ENCODE peak calls at places on chromosome 15, in six cellular contexts. W, E, Q, F, R and J are unnamed samples.

GRCh38 chr15:76099388-76099787 is 39.6 kb downstream of the TMEM266 start:
- DNase-seq in W (no peak), E (peak), Q (no peak), F (no peak), R (no peak), J (no peak)

GRCh38 chr15:57245130-57245529 is 131.2 kb upstream of the CGNL1 start:
- DNase-seq in W (no peak), E (no peak), Q (no peak), F (no peak), R (no peak), J (no peak)

GRCh38 chr15:64151727-64152506 is at the start of gene SNX22:
- DNase-seq in W (no peak), E (no peak), Q (peak), F (no peak), R (no peak), J (peak)

GRCh38 chr15:91625506-91625905 is 228.0 kb upstream of the SLCO3A1 start:
- DNase-seq in W (no peak), E (no peak), Q (no peak), F (peak), R (no peak), J (no peak)

GRCh38 chr15:27672537-27672936 is 426.6 kb downstream of the OCA2 start:
- DNase-seq in W (no peak), E (no peak), Q (no peak), F (no peak), R (no peak), J (no peak)

GRCh38 chr15:34987182-34987488 is 952 bp downstream of the ZNF770 start:
- DNase-seq in W (no peak), E (peak), Q (no peak), F (no peak), R (no peak), J (no peak)

GRCh38 chr15:66497502-66498455 is at the start of gene SNAPC5:
- DNase-seq in W (peak), E (peak), Q (peak), F (peak), R (peak), J (peak)

GRCh38 chr15:99424978-99425665 is 140.7 kb upstream of the MEF2A start:
- DNase-seq in W (no peak), E (no peak), Q (peak), F (peak), R (no peak), J (no peak)

GRCh38 chr15:95690631-95691340 is 639.7 kb upstream of the NR2F2 start:
- DNase-seq in W (no peak), E (no peak), Q (no peak), F (peak), R (no peak), J (no peak)

GRCh38 chr15:98718426-98719168 is 70.3 kb downstream of the IGF1R start:
- DNase-seq in W (no peak), E (no peak), Q (no peak), F (no peak), R (no peak), J (no peak)

GRCh38 chr15:69997701-69998273 is 99.9 kb downstream of the TLE3 start:
- DNase-seq in W (peak), E (peak), Q (peak), F (peak), R (peak), J (no peak)

GRCh38 chr15:27499191-27499590 is 528.2 kb downstream of the GABRG3 start:
- DNase-seq in W (no peak), E (no peak), Q (no peak), F (no peak), R (no peak), J (no peak)

GRCh38 chr15:99429681-99430081 is 136.1 kb upstream of the MEF2A start:
- DNase-seq in W (no peak), E (no peak), Q (no peak), F (no peak), R (no peak), J (no peak)

GRCh38 chr15:35159170-35159569 is 74.1 kb upstream of the NANOGP8 start:
- DNase-seq in W (no peak), E (no peak), Q (no peak), F (no peak), R (no peak), J (no peak)

GRCh38 chr15:65189102-65189740 is 4.1 kb upstream of the CLPX start:
- DNase-seq in W (peak), E (peak), Q (peak), F (peak), R (peak), J (no peak)

GRCh38 chr15:79314811-79315210 is 3.9 kb downstream of the TMED3 start:
- DNase-seq in W (no peak), E (peak), Q (no peak), F (peak), R (no peak), J (no peak)

GRCh38 chr15:40696228-40696627 is 1.3 kb downstream of the RAD51 start:
- DNase-seq in W (no peak), E (no peak), Q (no peak), F (no peak), R (no peak), J (no peak)

GRCh38 chr15:81027200-81027599 is 26.5 kb downstream of the TLNRD1 start:
- DNase-seq in W (no peak), E (peak), Q (no peak), F (peak), R (peak), J (no peak)

GRCh38 chr15:86968244-86968643 is 888.6 kb downstream of the AGBL1 start:
- DNase-seq in W (no peak), E (no peak), Q (no peak), F (no peak), R (no peak), J (no peak)

GRCh38 chr15:26888761-26889160 is 21.9 kb downstream of the GABRA5 start:
- DNase-seq in W (no peak), E (no peak), Q (no peak), F (no peak), R (no peak), J (no peak)

GRCh38 chr15:51046799-51047449 is 47.8 kb downstream of the TNFAIP8L3 start:
- DNase-seq in W (peak), E (peak), Q (no peak), F (no peak), R (no peak), J (no peak)